ENCODE peak calls at places on chromosomes 7 and 10, in nine cellular contexts. M is esophagus squamous epithelium, J is small intestine, A is heart left ventricle, E is body of pancreas, B is psoas muscle, F is adrenal gland, L is heart right ventricle, W is cardiac muscle cell. S is an unnamed sample. For H3K27me3, the result is how much of the 10 kb centered on the place peaks cover.

GRCh38 chr7:78769551-78770101 is 683.8 kb downstream of the MAGI2 start:
- DNase-seq in J (no peak), B (no peak), A (no peak), E (no peak), F (no peak), W (peak), M (no peak), L (no peak), S (no peak)

GRCh38 chr10:102670871-102671434 is 26.7 kb downstream of the TRIM8 start:
- DNase-seq in A (no peak), L (no peak), M (no peak), B (no peak), E (peak), W (peak), F (no peak), J (no peak), S (no peak)

GRCh38 chr7:130959743-130960207 is 225.8 kb upstream of the KLF14 start:
- DNase-seq in E (no peak), M (no peak), J (no peak), F (no peak), W (no peak), A (no peak), L (no peak), B (no peak), S (no peak)

GRCh38 chr10:65993451-65993850 is 932.4 kb upstream of the LRRTM3 start:
- DNase-seq in M (no peak), A (no peak), W (no peak), J (no peak), F (no peak), E (no peak), L (no peak), B (no peak), S (no peak)

GRCh38 chr10:126133906-126134703 is 237.7 kb downstream of the FANK1 start:
- DNase-seq in A (no peak), J (no peak), F (no peak), L (no peak), W (no peak), M (no peak), B (no peak), E (no peak), S (no peak)

GRCh38 chr10:103736763-103737162 is 118.6 kb downstream of the SH3PXD2A start:
- DNase-seq in M (no peak), E (no peak), F (peak), W (no peak), J (peak), L (no peak), B (no peak), A (no peak), S (peak)

GRCh38 chr10:23693398-23693797 is 254.5 kb downstream of the OTUD1 start:
- DNase-seq in B (no peak), M (no peak), W (no peak), E (peak), L (no peak), J (no peak), F (no peak), A (no peak), S (no peak)

GRCh38 chr7:99379043-99379577 is 4.6 kb downstream of the ARPC1B start:
- DNase-seq in L (peak), E (peak), M (no peak), F (peak), A (peak), B (peak), W (no peak), J (no peak), S (no peak)

GRCh38 chr10:24680647-24681475 is 42.8 kb downstream of the ARHGAP21 start:
- DNase-seq in J (peak), F (no peak), A (no peak), W (no peak), B (no peak), L (no peak), M (no peak), E (no peak), S (no peak)

GRCh38 chr10:6382081-6382480 is 179.3 kb downstream of the PFKFB3 start:
- DNase-seq in F (peak), E (no peak), A (no peak), W (no peak), L (peak), M (no peak), B (no peak), J (no peak), S (no peak)

GRCh38 chr7:118877187-118877586 is 652.7 kb downstream of the ANKRD7 start:
- DNase-seq in F (no peak), M (no peak), B (no peak), L (no peak), A (no peak), E (no peak), J (no peak), W (no peak), S (no peak)

GRCh38 chr7:2619120-2619519 is 12.7 kb upstream of the TTYH3 start:
- DNase-seq in F (no peak), W (no peak), B (no peak), M (no peak), J (no peak), E (no peak), L (no peak), A (no peak), S (no peak)

GRCh38 chr7:2468227-2468626 is 8.0 kb downstream of the GRIFIN start:
- DNase-seq in M (no peak), B (no peak), A (no peak), L (no peak), F (no peak), W (no peak), J (no peak), E (no peak), S (no peak)

GRCh38 chr10:51214207-51214896 is 140.1 kb downstream of the PRKG1 start:
- DNase-seq in W (no peak), L (no peak), E (no peak), B (no peak), M (no peak), J (no peak), F (no peak), A (peak), S (no peak)

GRCh38 chr10:71769279-71769823 is 4.0 kb downstream of the VSIR start:
- DNase-seq in J (no peak), F (no peak), B (no peak), W (no peak), A (no peak), M (no peak), L (no peak), E (no peak), S (no peak)

GRCh38 chr10:25552283-25552919 is 377.6 kb downstream of the GPR158 start:
- DNase-seq in W (no peak), M (no peak), B (no peak), A (no peak), F (no peak), L (no peak), J (no peak), E (no peak), S (no peak)

GRCh38 chr10:22553452-22553995 is 160.9 kb downstream of the PIP4K2A start:
- DNase-seq in J (no peak), F (no peak), E (no peak), A (no peak), B (no peak), L (no peak), W (no peak), M (no peak), S (no peak)

GRCh38 chr10:62381385-62382102 is 7.4 kb downstream of the ZNF365 start:
- DNase-seq in J (no peak), E (no peak), B (no peak), A (no peak), L (no peak), W (no peak), F (no peak), M (no peak), S (no peak)

GRCh38 chr7:105149827-105150226 is 135.8 kb downstream of the KMT2E start:
- DNase-seq in M (no peak), E (no peak), J (no peak), F (no peak), B (no peak), A (no peak), W (no peak), L (no peak), S (no peak)

GRCh38 chr10:105725007-105725406 is 1083.9 kb downstream of the SORCS3 start:
- DNase-seq in J (no peak), A (no peak), F (no peak), M (no peak), W (no peak), B (no peak), E (no peak), L (no peak), S (no peak)

GRCh38 chr7:27526991-27527722 is 135.5 kb downstream of the HIBADH start:
- DNase-seq in W (no peak), L (no peak), A (no peak), E (no peak), B (no peak), F (no peak), J (no peak), M (no peak), S (no peak)

GRCh38 chr10:76553700-76554470 is 1083.7 kb downstream of the KCNMA1 start:
- DNase-seq in B (no peak), J (no peak), M (no peak), L (no peak), A (no peak), W (peak), F (no peak), E (no peak), S (no peak)

GRCh38 chr7:85469446-85469970 is 282.7 kb upstream of the SEMA3D start:
- DNase-seq in J (peak), L (no peak), M (no peak), B (no peak), F (no peak), A (no peak), W (no peak), E (no peak), S (no peak)

GRCh38 chr7:145978769-145979168 is 137.8 kb upstream of the CNTNAP2 start:
- DNase-seq in E (peak), W (no peak), A (no peak), J (no peak), F (no peak), L (no peak), M (no peak), B (no peak), S (no peak)

GRCh38 chr7:1434891-1435670 is 24.2 kb downstream of the MICALL2 start:
- DNase-seq in J (no peak), B (no peak), M (no peak), L (no peak), E (no peak), F (no peak), A (no peak), W (no peak), S (no peak)

GRCh38 chr7:101370836-101371235 is 8.2 kb downstream of the COL26A1 start:
- DNase-seq in W (no peak), F (no peak), J (no peak), A (no peak), M (no peak), E (no peak), L (no peak), B (no peak), S (no peak)

GRCh38 chr7:39353615-39354376 is 212.4 kb upstream of the YAE1 start:
- DNase-seq in L (peak), M (no peak), A (no peak), B (no peak), F (peak), E (peak), W (peak), J (no peak), S (no peak)

GRCh38 chr10:120614685-120615084 is 157.7 kb downstream of the PLPP4 start:
- DNase-seq in W (no peak), M (no peak), L (no peak), F (no peak), E (no peak), A (no peak), J (no peak), B (no peak), S (no peak)

GRCh38 chr7:120725376-120726039 is 132.4 kb downstream of the TSPAN12 start:
- DNase-seq in E (no peak), J (peak), L (no peak), A (no peak), M (no peak), B (no peak), F (no peak), W (peak), S (no peak)

GRCh38 chr7:18019562-18019961 is 8.1 kb downstream of the PRPS1L1 start:
- DNase-seq in M (no peak), F (no peak), L (no peak), E (no peak), B (no peak), A (no peak), J (peak), W (no peak), S (no peak)

GRCh38 chr10:75654777-75655176 is 223.4 kb downstream of the LRMDA start:
- DNase-seq in W (no peak), J (no peak), E (no peak), F (peak), A (no peak), L (no peak), M (no peak), B (no peak), S (no peak)

GRCh38 chr7:90824386-90825307 is 228.5 kb downstream of the CDK14 start:
- DNase-seq in E (no peak), M (no peak), L (no peak), W (no peak), A (no peak), J (no peak), B (no peak), F (no peak), S (no peak)

GRCh38 chr10:68604441-68604840 is 44.3 kb downstream of the TET1 start:
- DNase-seq in F (no peak), J (no peak), B (no peak), M (no peak), E (no peak), L (no peak), A (no peak), W (no peak), S (no peak)

GRCh38 chr10:102540023-102540422 is 36.3 kb downstream of the SUFU start:
- DNase-seq in W (no peak), F (no peak), A (no peak), M (no peak), B (no peak), J (peak), L (no peak), E (no peak), S (no peak)

GRCh38 chr7:4667776-4668509 is 14.2 kb upstream of the FOXK1 start:
- DNase-seq in A (no peak), J (no peak), E (no peak), W (no peak), L (no peak), M (no peak), F (no peak), B (no peak), S (no peak)

GRCh38 chr7:158245724-158246041 is 341.9 kb downstream of the PTPRN2 start:
- DNase-seq in A (no peak), E (no peak), J (no peak), F (no peak), M (no peak), B (no peak), W (no peak), L (no peak), S (no peak)

GRCh38 chr7:131723926-131724325 is 167.5 kb upstream of the PODXL start:
- DNase-seq in A (no peak), M (no peak), F (no peak), E (no peak), W (peak), L (no peak), B (no peak), J (no peak), S (no peak)

GRCh38 chr7:147088916-147089315 is 972.3 kb downstream of the CNTNAP2 start:
- DNase-seq in F (no peak), M (no peak), W (peak), A (no peak), E (no peak), B (no peak), L (no peak), J (no peak), S (no peak)

GRCh38 chr7:149637911-149638565 is 135.3 kb downstream of the ZNF467 start:
- DNase-seq in A (no peak), M (no peak), F (no peak), E (no peak), L (no peak), J (no peak), B (no peak), W (no peak), S (no peak)

GRCh38 chr10:36489928-36490279 is 635.5 kb upstream of the ANKRD30A start:
- DNase-seq in L (no peak), F (no peak), E (no peak), M (no peak), B (no peak), J (no peak), W (no peak), A (no peak), S (no peak)
- H3K27ac ChIP-seq in L (no peak), F (no peak), E (no peak), M (no peak), B (peak), J (no peak), W (no peak), A (no peak), S (no peak)

DNA sequence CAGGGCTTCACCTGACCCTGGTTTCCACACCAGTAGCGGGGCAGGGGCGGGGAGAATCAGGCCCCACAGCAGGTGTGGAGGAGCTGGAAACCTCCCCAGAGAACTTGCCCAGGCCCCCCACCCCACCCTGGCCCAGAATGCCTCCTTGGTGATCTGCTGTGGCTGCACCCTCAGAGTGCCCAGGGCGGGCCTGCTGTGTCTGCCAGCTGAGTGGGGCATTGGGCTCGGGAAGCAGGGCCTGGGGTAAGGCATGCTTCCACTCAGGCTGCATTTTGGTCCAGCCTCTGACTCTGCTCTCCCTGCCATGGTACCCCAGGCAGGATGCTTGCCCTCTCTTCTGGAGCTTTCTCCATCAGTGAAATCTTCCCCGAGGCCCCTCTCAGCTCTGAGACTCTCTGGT is 1.1 kb upstream of the CRHR2 start:
- DNase-seq in J (no peak), B (no peak), M (no peak), L (no peak), F (no peak), A (no peak), E (no peak), W (no peak), S (no peak)
- H3K27me3 ChIP-seq in J (under half), B (under half), M (under half), L (under half), F (under half), A (under half), E (under half), W (half or more), S (under half)

GRCh38 chr10:96496281-96496925 is 17.3 kb downstream of the TLL2 start:
- DNase-seq in M (no peak), A (no peak), L (no peak), J (peak), B (no peak), W (peak), E (no peak), F (no peak), S (no peak)

GRCh38 chr10:96491303-96491702 is 22.4 kb downstream of the TLL2 start:
- DNase-seq in M (no peak), W (no peak), J (no peak), L (no peak), B (no peak), F (no peak), A (no peak), E (peak), S (no peak)

GRCh38 chr10:96495544-96495943 is 18.2 kb downstream of the TLL2 start:
- DNase-seq in W (no peak), J (no peak), F (no peak), B (no peak), M (no peak), A (no peak), E (no peak), L (no peak), S (no peak)

GRCh38 chr10:96493254-96493653 is 20.5 kb downstream of the TLL2 start:
- DNase-seq in M (no peak), J (no peak), B (no peak), E (no peak), A (no peak), W (no peak), L (no peak), F (no peak), S (no peak)

DNA sequence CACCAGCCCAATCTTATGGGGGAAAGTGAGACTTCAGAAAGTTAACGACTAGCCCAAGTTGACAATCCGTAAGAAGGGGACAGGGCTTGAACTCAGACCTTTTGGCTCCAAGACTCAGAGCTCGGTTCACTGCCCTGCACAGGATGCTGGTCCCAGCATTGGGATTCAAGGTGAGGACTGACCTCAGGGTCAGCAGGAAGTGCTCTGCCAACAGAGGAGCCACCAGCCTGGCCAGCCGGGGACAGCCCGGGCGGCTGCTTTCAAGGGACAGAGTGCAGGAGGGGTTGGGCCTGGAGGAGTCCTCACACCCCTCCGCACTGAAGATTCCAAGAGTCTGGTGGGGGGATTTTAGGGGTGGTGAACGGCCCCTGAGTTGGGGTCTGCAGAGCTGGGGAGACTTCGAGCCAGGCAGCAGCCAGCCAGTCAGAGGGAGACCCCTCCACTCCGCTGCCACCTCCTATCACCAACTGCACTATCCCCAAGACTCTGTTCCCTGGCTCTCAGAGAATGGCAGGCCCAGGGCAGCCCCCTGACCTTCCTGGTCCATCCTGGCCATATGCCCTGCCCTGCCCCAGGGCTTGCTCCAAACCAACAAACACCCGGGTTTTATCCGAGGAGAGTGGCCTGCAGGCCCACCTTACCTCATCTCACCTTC is 19.7 kb downstream of the TLL2 start:
- DNase-seq in J (no peak), W (no peak), L (no peak), B (no peak), E (no peak), F (no peak), A (no peak), M (no peak), S (no peak)
- H3K27ac ChIP-seq in J (no peak), W (no peak), L (no peak), B (no peak), E (no peak), F (no peak), A (no peak), M (no peak), S (no peak)

GRCh38 chr7:128365432-128365831 is 3.9 kb upstream of the PRRT4 start:
- DNase-seq in A (no peak), B (no peak), L (no peak), E (no peak), M (no peak), W (no peak), J (no peak), F (no peak), S (no peak)

GRCh38 chr7:128364166-128364565 is 2.7 kb upstream of the PRRT4 start:
- DNase-seq in M (no peak), F (no peak), A (no peak), W (no peak), L (no peak), B (no peak), E (no peak), J (no peak), S (no peak)

GRCh38 chr7:128361463-128362441 is at the start of gene PRRT4:
- DNase-seq in W (peak), E (peak), A (peak), B (peak), M (no peak), F (no peak), L (no peak), J (peak), S (no peak)

GRCh38 chr7:128362670-128363069 is 1.2 kb upstream of the PRRT4 start:
- DNase-seq in W (no peak), L (no peak), B (no peak), J (no peak), E (no peak), F (no peak), A (no peak), M (no peak), S (no peak)

DNA sequence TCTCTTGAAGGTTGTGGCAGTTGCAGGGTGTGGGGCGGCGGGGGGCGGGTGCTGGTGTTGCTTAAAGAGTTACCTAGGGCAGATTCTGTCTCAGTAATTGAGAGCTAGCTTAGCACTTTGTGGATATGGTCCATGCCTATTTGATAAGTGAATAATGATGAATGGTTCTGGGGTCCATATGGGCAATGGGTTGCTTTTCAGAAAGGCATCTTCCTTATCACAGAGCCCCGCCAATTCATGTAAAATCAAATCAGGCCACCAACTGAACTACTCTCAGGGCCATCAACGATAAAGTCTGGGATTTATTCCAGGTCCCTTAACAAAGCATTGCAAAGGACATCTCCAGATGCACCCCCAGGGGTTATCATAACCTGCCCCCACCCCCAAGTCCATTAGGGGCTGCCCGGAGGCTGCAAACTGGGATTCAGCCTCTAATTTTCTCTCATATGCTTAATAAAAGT is 1.8 kb upstream of the PRRT4 start:
- DNase-seq in A (no peak), E (no peak), F (no peak), B (no peak), L (no peak), M (no peak), J (no peak), W (no peak), S (no peak)
- H3K27me3 ChIP-seq in A (under half), E (under half), F (under half), B (under half), L (under half), M (under half), J (under half), W (half or more), S (under half)

S was measured in iPS DF 6.9.